ENCODE peak calls at places on chromosomes 12 and 14, in eight cellular contexts. R, W, F, I, K, S, A and B are unnamed samples.

GRCh38 chr12:94545937-94546771 is 86.5 kb upstream of the CEP83 start:
- DNase-seq in A (no peak), I (peak), F (peak), W (peak), S (peak), R (peak), K (peak), B (peak)

GRCh38 chr12:2384533-2385328 is 331.9 kb downstream of the CACNA1C start:
- DNase-seq in A (no peak), F (peak), I (no peak), R (peak), S (no peak), K (peak), W (no peak), B (no peak)

GRCh38 chr12:59041241-59042121 is 121.2 kb upstream of the LRIG3 start:
- DNase-seq in S (no peak), I (peak), W (no peak), K (peak), R (peak), A (no peak), F (peak), B (no peak)

GRCh38 chr14:100372357-100373048 is 49.4 kb downstream of the SLC25A47 start:
- DNase-seq in F (no peak), A (no peak), R (no peak), I (no peak), W (no peak), S (peak), K (peak), B (no peak)

GRCh38 chr14:56150645-56151345 is 32.6 kb downstream of the PELI2 start:
- DNase-seq in R (no peak), F (no peak), S (no peak), A (no peak), K (no peak), W (no peak), I (peak), B (no peak)

GRCh38 chr12:77723308-77723707 is 107.4 kb upstream of the NAV3 start:
- DNase-seq in I (no peak), R (no peak), A (no peak), K (no peak), S (no peak), F (no peak), W (no peak), B (no peak)

GRCh38 chr14:81162941-81163340 is 57.8 kb downstream of the GTF2A1 start:
- DNase-seq in I (peak), F (no peak), S (no peak), K (no peak), R (peak), W (no peak), A (no peak), B (no peak)

GRCh38 chr12:117032593-117033381 is 66.4 kb downstream of the TESC start:
- DNase-seq in F (peak), A (peak), S (peak), I (no peak), R (no peak), K (no peak), W (no peak), B (no peak)

GRCh38 chr14:69650948-69651369 is 39.6 kb downstream of the SUSD6 start:
- DNase-seq in A (no peak), F (peak), I (no peak), K (no peak), W (no peak), R (peak), S (no peak), B (no peak)

GRCh38 chr14:101889898-101890297 is 74.5 kb upstream of the DYNC1H1 start:
- DNase-seq in S (no peak), R (peak), I (peak), K (peak), F (peak), W (no peak), A (no peak), B (no peak)

GRCh38 chr12:43835264-43835655 is 621 bp upstream of the TMEM117 start:
- DNase-seq in K (peak), I (peak), R (peak), F (no peak), S (no peak), A (no peak), W (no peak), B (no peak)

GRCh38 chr14:96852823-96853422 is 55.7 kb downstream of the VRK1 start:
- DNase-seq in I (peak), F (peak), A (no peak), S (peak), R (peak), W (peak), K (peak), B (no peak)

GRCh38 chr14:81169711-81170103 is 51.1 kb downstream of the GTF2A1 start:
- DNase-seq in I (no peak), R (no peak), A (peak), K (peak), S (peak), F (peak), W (no peak), B (no peak)

GRCh38 chr14:77490347-77490986 is 8.1 kb downstream of the ISM2 start:
- DNase-seq in A (no peak), W (no peak), F (no peak), I (no peak), K (no peak), R (no peak), S (no peak), B (no peak)

GRCh38 chr14:34629657-34630529 is at the start of gene SNX6:
- DNase-seq in A (peak), R (peak), K (peak), S (peak), W (peak), F (peak), I (peak), B (peak)

GRCh38 chr14:91098591-91098990 is 15.3 kb upstream of the DGLUCY start:
- DNase-seq in I (peak), A (no peak), F (no peak), W (no peak), R (peak), S (no peak), K (no peak), B (no peak)

GRCh38 chr12:1499351-1499750 is 95.0 kb downstream of the FBXL14 start:
- DNase-seq in I (no peak), K (no peak), S (no peak), W (no peak), F (no peak), R (no peak), A (no peak), B (no peak)

GRCh38 chr12:53222170-53223005 is 9.6 kb downstream of the RARG start:
- DNase-seq in W (no peak), I (no peak), S (peak), F (peak), R (no peak), K (no peak), A (peak), B (no peak)

GRCh38 chr14:57247283-57247682 is 21.4 kb downstream of the EXOC5 start:
- DNase-seq in K (no peak), F (peak), S (no peak), A (no peak), W (no peak), I (no peak), R (no peak), B (no peak)

GRCh38 chr12:113130457-113131135 is 5.0 kb downstream of the RASAL1 start:
- DNase-seq in F (no peak), W (no peak), K (no peak), R (no peak), I (peak), A (peak), S (peak), B (no peak)

GRCh38 chr12:42823679-42824078 is 234.1 kb upstream of the PRICKLE1 start:
- DNase-seq in A (no peak), I (no peak), R (no peak), W (no peak), S (no peak), K (no peak), F (no peak), B (no peak)

GRCh38 chr14:65069874-65070709 is 32.2 kb downstream of the MAX start:
- DNase-seq in S (no peak), I (no peak), R (no peak), W (no peak), A (no peak), F (no peak), K (no peak), B (no peak)

GRCh38 chr12:8995021-8995775 is 5.9 kb downstream of the KLRG1 start:
- DNase-seq in I (no peak), F (no peak), S (no peak), A (no peak), K (no peak), W (no peak), R (no peak), B (no peak)

GRCh38 chr12:8993827-8994226 is 4.5 kb downstream of the KLRG1 start:
- DNase-seq in F (no peak), K (no peak), W (no peak), A (no peak), S (no peak), R (no peak), I (no peak), B (no peak)

GRCh38 chr12:8989425-8989824 is at the start of gene KLRG1:
- DNase-seq in I (no peak), S (no peak), F (no peak), R (no peak), K (no peak), W (no peak), A (no peak), B (no peak)

GRCh38 chr12:8992086-8992409 is 2.7 kb downstream of the KLRG1 start:
- DNase-seq in K (no peak), S (no peak), I (no peak), W (no peak), F (no peak), A (no peak), R (no peak), B (no peak)

DNA sequence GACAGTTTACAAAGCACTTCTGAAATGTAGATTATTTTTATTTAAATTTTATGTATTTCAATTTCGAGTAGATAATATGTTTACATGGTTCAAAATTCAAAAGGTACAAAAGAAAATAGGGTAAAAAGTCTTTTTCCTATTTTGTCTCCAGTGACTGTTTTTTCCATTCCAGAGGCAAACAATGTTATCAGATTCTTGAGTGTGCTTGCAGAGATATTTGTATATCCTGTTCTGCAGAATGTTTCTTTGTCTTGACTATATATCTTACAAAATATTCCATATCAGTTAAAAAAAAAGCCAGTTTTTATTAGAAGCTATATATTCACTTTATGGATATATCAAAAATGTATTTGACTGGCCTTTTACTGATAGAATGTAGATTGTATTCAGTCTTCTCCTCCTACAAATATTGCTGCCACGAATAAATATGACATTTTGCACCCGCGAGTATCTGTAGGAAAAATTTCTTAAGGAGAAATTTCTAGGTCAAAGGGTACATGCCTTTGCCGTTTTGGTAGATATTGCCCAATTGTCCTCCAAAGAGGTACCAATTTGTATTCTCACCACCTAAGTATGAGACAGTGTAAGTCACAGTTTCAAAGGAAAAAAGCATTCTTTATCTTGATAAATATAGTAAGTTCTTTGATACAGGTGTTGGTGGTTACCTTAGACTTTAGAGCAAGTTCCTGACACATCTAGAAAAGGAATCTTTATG is 2.2 kb downstream of the KLRG1 start:
- DNase-seq in I (no peak), R (no peak), F (no peak), A (no peak), W (no peak), S (no peak), K (no peak), B (no peak)
- H3K4me3 ChIP-seq in I (no peak), R (no peak), F (no peak), A (no peak), W (no peak), S (no peak), K (no peak), B (no peak)

DNA sequence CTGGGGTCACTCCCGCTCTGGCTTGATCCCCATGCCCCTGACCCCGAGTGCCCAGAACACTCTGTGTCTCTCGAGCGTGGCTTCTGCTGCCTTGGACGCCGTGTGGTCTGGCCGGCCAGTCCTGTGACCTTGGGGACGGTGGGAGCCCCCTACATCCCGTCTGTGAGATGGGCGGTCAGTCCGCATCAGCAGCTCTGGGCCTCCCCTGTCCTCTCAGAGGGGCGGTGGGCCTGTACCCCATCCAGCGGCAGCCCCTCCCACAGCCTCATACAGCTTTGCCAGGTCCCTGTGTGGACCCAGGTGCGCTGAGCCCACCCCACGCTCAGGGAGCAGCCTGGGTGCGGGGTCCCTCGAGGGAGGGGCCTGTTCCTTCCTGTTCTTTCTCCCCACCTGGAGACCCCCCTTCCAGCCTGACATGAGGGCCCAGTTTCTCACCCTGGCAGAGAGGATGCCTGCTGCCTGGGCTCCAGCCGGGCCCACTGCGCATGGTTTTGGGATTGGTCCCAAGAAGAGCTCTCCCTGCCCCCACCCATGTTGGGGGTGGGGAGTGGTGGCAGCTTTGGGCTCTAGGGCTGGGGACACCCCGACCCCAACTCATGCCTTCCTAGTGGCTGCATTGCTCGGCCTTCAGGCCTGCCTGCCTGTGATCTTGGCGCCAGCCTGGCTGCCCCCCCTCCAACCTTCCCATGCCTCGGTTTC is 1.5 kb downstream of the MTA1 start:
- DNase-seq in I (no peak), R (no peak), A (no peak), F (no peak), W (no peak), K (no peak), S (no peak), B (no peak)
- H3K4me3 ChIP-seq in I (peak), R (peak), A (peak), F (peak), W (peak), K (peak), S (peak), B (peak)

GRCh38 chr12:57477710-57478681 is 1.7 kb downstream of the ARHGAP9 start:
- DNase-seq in A (no peak), S (no peak), R (peak), K (no peak), W (no peak), I (no peak), F (no peak), B (no peak)

GRCh38 chr12:57476993-57477709 is 2.5 kb downstream of the ARHGAP9 start:
- DNase-seq in K (no peak), S (no peak), W (no peak), R (no peak), I (no peak), A (no peak), F (no peak), B (no peak)

GRCh38 chr12:57476162-57476992 is 3.3 kb downstream of the ARHGAP9 start:
- DNase-seq in W (no peak), I (no peak), F (no peak), R (no peak), K (no peak), A (peak), S (no peak), B (no peak)

GRCh38 chr12:57479376-57480115 is at the start of gene ARHGAP9:
- DNase-seq in S (no peak), K (no peak), A (no peak), F (no peak), I (no peak), W (no peak), R (no peak), B (no peak)

DNA sequence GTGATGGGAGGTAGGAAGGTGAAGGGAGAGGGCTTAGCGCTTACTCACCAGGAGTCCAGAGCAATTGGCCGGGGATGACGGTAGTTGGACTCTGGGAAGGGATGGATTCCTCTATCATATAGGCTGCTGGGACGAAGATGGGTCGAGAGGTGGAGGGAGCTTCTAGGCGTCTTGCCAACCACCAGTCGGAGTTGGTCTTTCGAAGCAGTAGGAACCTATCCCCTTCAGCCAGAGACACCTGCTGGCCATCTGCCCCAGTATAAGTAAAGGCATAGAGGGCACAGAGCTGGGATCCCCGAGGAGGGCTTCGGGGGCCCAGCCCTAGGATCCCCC is 657 bp downstream of the ARHGAP9 start:
- DNase-seq in K (no peak), R (no peak), W (no peak), A (no peak), F (no peak), I (no peak), S (no peak), B (no peak)
- H3K4me3 ChIP-seq in K (no peak), R (no peak), W (peak), A (no peak), F (no peak), I (no peak), S (no peak), B (no peak)

DNA sequence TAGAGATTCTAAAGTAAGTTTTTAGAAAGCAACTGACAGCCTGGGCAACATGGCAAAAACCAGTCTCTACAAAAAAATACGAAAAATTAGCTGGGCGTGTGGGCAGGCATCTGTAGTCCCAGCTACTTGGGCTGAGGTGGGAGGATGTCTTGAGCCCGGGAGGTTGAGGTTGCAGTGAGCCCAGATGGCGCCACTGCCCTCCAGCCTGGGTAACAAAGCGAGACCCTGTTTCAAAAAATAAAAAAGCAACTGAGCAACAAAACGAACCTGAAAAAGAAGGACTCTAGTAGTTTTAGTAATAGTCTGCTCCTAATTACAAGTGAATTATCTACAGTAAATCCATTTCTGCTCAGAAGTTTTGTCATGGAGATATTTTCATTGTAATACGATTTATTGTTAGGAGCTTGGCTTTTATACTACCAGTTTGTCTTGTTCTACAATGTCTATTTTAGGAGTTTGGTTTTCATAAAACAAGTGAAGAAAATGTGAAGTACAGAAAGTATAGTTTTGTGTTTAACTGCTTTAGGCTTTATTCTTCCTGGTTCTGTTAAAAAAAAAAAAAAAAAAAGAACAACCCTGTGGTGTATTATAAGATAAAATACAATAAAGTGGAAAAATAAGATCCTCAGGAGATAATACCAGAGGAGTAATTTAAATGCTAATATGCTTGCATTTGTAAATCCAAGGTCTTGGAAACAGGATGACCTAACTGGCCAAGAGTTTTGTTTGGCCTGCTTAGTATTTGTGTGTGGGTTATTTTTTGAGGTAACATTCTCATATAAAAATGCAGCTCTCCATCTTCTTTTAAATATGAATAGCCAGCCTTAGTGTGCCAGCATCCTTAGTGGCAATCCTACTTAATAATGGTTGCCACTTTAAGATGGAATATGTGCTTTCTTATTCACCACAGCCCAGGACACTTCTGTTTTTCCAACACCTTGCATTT is 2.8 kb downstream of the TMX1 start:
- DNase-seq in A (no peak), F (no peak), K (no peak), S (peak), I (no peak), R (no peak), W (no peak), B (no peak)
- H3K4me3 ChIP-seq in A (no peak), F (no peak), K (no peak), S (peak), I (no peak), R (no peak), W (peak), B (no peak)